ENCODE peak calls at places on chromosome 20, in eight cellular contexts. P is body of pancreas, T is breast epithelium, V is AG04450, W is brain microvascular endothelial cell, E is ovary, N is cardiac muscle cell, Y is heart right ventricle. U is an unnamed sample.

GRCh38 chr20:8756410-8756809 is 312.5 kb upstream of the PLCB4 start:
- DNase-seq in P (peak; percentile 14), Y (no peak), T (no peak), E (no peak), W (peak; percentile 96), V (peak; percentile 57), N (peak; percentile 69), U (peak; percentile 18)

GRCh38 chr20:1370548-1371110 is 22.2 kb downstream of the FKBP1A start:
- DNase-seq in N (peak; percentile 53), T (no peak), Y (no peak), W (no peak), P (no peak), V (no peak), E (no peak), U (no peak)

GRCh38 chr20:1299522-1299921 is 29.4 kb downstream of the SDCBP2 start:
- DNase-seq in W (no peak), P (peak; percentile 41), N (no peak), E (no peak), T (no peak), Y (no peak), V (no peak), U (peak; percentile 26)

GRCh38 chr20:39946053-39946810 is 742.8 kb downstream of the MAFB start:
- DNase-seq in N (no peak), V (no peak), Y (no peak), P (no peak), W (no peak), E (no peak), T (no peak), U (no peak)

GRCh38 chr20:25544760-25545159 is 40.6 kb downstream of the NINL start:
- DNase-seq in N (no peak), E (no peak), P (no peak), W (no peak), V (no peak), T (no peak), Y (no peak), U (no peak)

GRCh38 chr20:12171927-12172581 is 254.4 kb downstream of the BTBD3 start:
- DNase-seq in N (peak; percentile 95), V (peak; percentile 43), Y (no peak), P (peak; percentile 9), W (peak; percentile 28), T (peak; percentile 52), E (no peak), U (no peak)

GRCh38 chr20:43360016-43360415 is 97.7 kb upstream of the SRSF6 start:
- DNase-seq in Y (no peak), W (no peak), P (no peak), V (no peak), N (no peak), E (no peak), T (no peak), U (no peak)

GRCh38 chr20:58420798-58421496 is 31.9 kb downstream of the VAPB start:
- DNase-seq in P (no peak), Y (no peak), T (no peak), W (peak; percentile 72), N (peak; percentile 62), V (no peak), E (no peak), U (no peak)

GRCh38 chr20:56628873-56629463 is at the start of gene TFAP2C:
- DNase-seq in V (no peak), N (peak; percentile 45), P (peak; percentile 86), W (peak; percentile 29), E (peak; percentile 23), Y (peak; percentile 74), T (peak; percentile 91), U (peak; percentile 85)

GRCh38 chr20:61424628-61425420 is 172.8 kb downstream of the CDH4 start:
- DNase-seq in P (no peak), E (no peak), N (no peak), T (no peak), Y (no peak), V (no peak), W (no peak), U (no peak)

GRCh38 chr20:18907353-18907752 is 93.8 kb downstream of the SCP2D1 start:
- DNase-seq in N (no peak), W (no peak), E (no peak), P (no peak), Y (no peak), T (no peak), V (no peak), U (no peak)

GRCh38 chr20:2234788-2235187 is 61.0 kb upstream of the TGM3 start:
- DNase-seq in T (no peak), Y (no peak), N (no peak), W (no peak), P (no peak), E (no peak), V (no peak), U (no peak)

GRCh38 chr20:32764000-32764960 is 2.1 kb downstream of the DNMT3B start:
- DNase-seq in E (no peak), N (no peak), P (no peak), Y (no peak), T (no peak), V (no peak), W (no peak), U (no peak)

GRCh38 chr20:47543006-47543431 is 41.3 kb downstream of the NCOA3 start:
- DNase-seq in V (no peak), W (peak; percentile 45), Y (no peak), T (no peak), N (peak; percentile 11), E (no peak), P (no peak), U (no peak)

GRCh38 chr20:35232575-35232974 is 6.1 kb downstream of the MMP24 start:
- DNase-seq in P (no peak), W (peak; percentile 50), E (no peak), T (no peak), Y (no peak), V (peak; percentile 11), N (peak; percentile 51), U (no peak)

GRCh38 chr20:20740595-20740994 is 28.2 kb upstream of the RALGAPA2 start:
- DNase-seq in N (no peak), P (no peak), T (no peak), W (no peak), V (no peak), Y (no peak), E (no peak), U (no peak)

GRCh38 chr20:20733943-20734342 is 21.5 kb upstream of the RALGAPA2 start:
- DNase-seq in Y (no peak), N (no peak), V (no peak), P (no peak), T (no peak), W (no peak), E (no peak), U (no peak)

GRCh38 chr20:20736303-20736702 is 23.9 kb upstream of the RALGAPA2 start:
- DNase-seq in T (no peak), V (no peak), N (no peak), Y (no peak), E (no peak), W (no peak), P (no peak), U (no peak)

GRCh38 chr20:20734475-20734948 is 22.1 kb upstream of the RALGAPA2 start:
- DNase-seq in Y (no peak), V (no peak), E (no peak), P (no peak), N (no peak), T (no peak), W (no peak), U (no peak)

GRCh38 chr20:20737158-20737557 is 24.7 kb upstream of the RALGAPA2 start:
- DNase-seq in N (no peak), E (no peak), P (no peak), T (no peak), Y (no peak), V (no peak), W (no peak), U (no peak)
- H3K27ac ChIP-seq in N (no peak overlapping the region), E (no peak overlapping the region), P (no peak overlapping the region), T (no peak overlapping the region), Y (no peak overlapping the region), V (no peak overlapping the region), W (no peak overlapping the region), U (no peak overlapping the region)

GRCh38 chr20:41224281-41224680 is 86.9 kb downstream of the PLCG1 start:
- DNase-seq in Y (no peak), V (no peak), W (no peak), P (no peak), N (no peak), E (no peak), T (no peak), U (no peak)

GRCh38 chr20:41221614-41222218 is 84.4 kb downstream of the PLCG1 start:
- DNase-seq in P (no peak), E (no peak), W (no peak), Y (no peak), N (no peak), T (no peak), V (no peak), U (no peak)

GRCh38 chr20:41223112-41223511 is 85.8 kb downstream of the PLCG1 start:
- DNase-seq in N (peak; percentile 31), P (no peak), Y (no peak), W (no peak), E (no peak), V (no peak), T (no peak), U (no peak)

GRCh38 chr20:41222703-41223102 is 85.4 kb downstream of the PLCG1 start:
- DNase-seq in V (no peak), Y (no peak), W (no peak), E (no peak), T (no peak), P (no peak), N (peak; percentile 54), U (no peak)

GRCh38 chr20:41222299-41222698 is 85.0 kb downstream of the PLCG1 start:
- DNase-seq in T (no peak), V (no peak), Y (no peak), P (no peak), W (no peak), E (no peak), N (no peak), U (no peak)
- H3K4me3 ChIP-seq in T (no peak overlapping the region), V (no peak overlapping the region), Y (no peak overlapping the region), P (no peak overlapping the region), W (no peak overlapping the region), E (no peak overlapping the region), N (no peak overlapping the region), U (no peak overlapping the region)

GRCh38 chr20:44552950-44553908 is 29.1 kb upstream of the PKIG start:
- DNase-seq in V (peak; percentile 73), Y (no peak), W (peak; percentile 56), T (no peak), E (no peak), N (peak; percentile 67), P (no peak), U (peak; percentile 42)
- H3K27ac ChIP-seq in V (peak overlapping the region; percentile 70), Y (peak overlapping the region; percentile 63), W (peak overlapping the region; percentile 69), T (peak overlapping the region; percentile 83), E (no peak overlapping the region), N (no peak overlapping the region), P (no peak overlapping the region), U (peak overlapping the region; percentile 1)

GRCh38 chr20:51695574-51696303 is 72.5 kb downstream of the ATP9A start:
- DNase-seq in T (no peak), W (peak; percentile 73), E (no peak), V (peak; percentile 59), N (peak; percentile 61), Y (no peak), P (no peak), U (no peak)

GRCh38 chr20:51692806-51693400 is 75.3 kb downstream of the ATP9A start:
- DNase-seq in V (no peak), E (no peak), N (no peak), P (no peak), W (no peak), Y (no peak), T (no peak), U (peak; percentile 84)

GRCh38 chr20:51698252-51698651 is 69.9 kb downstream of the ATP9A start:
- DNase-seq in V (no peak), Y (no peak), N (no peak), W (no peak), P (no peak), E (no peak), T (no peak), U (no peak)

GRCh38 chr20:51697119-51697826 is 70.9 kb downstream of the ATP9A start:
- DNase-seq in W (no peak), T (no peak), N (peak; percentile 27), E (no peak), Y (no peak), P (no peak), V (no peak), U (no peak)

GRCh38 chr20:51696304-51697118 is 71.7 kb downstream of the ATP9A start:
- DNase-seq in Y (no peak), W (no peak), E (peak; percentile 34), V (no peak), N (peak; percentile 61), P (no peak), T (no peak), U (no peak)
- H3K4me3 ChIP-seq in Y (no peak overlapping the region), W (peak overlapping the region; percentile 28), E (no peak overlapping the region), V (no peak overlapping the region), N (no peak overlapping the region), P (no peak overlapping the region), T (no peak overlapping the region), U (no peak overlapping the region)

U was measured in thyroid gland.